ENCODE peak calls at places on chromosome 5, in four cellular contexts. One of them, this sample, is unnamed.

GRCh38 chr5:137666109-137666850 is 69.6 kb downstream of the KLHL3 start:
- DNase-seq in DND-41: no peak
- DNase-seq in HT-29: no peak
- DNase-seq in stimulated activated naive CD4-positive, alpha-beta T cell treated with Interleukin-2 at 50 U/mL for 16 hours: peak; percentile 11
- DNase-seq in this sample: peak; percentile 62

GRCh38 chr5:31886206-31886605 is 247.3 kb downstream of the PDZD2 start:
- DNase-seq in stimulated activated naive CD4-positive, alpha-beta T cell treated with Interleukin-2 at 50 U/mL for 16 hours: no peak
- DNase-seq in DND-41: no peak
- DNase-seq in HT-29: no peak
- DNase-seq in this sample: no peak

GRCh38 chr5:173315495-173316352 is 12.5 kb downstream of the STC2 start:
- DNase-seq in HT-29: peak; percentile 12
- DNase-seq in stimulated activated naive CD4-positive, alpha-beta T cell treated with Interleukin-2 at 50 U/mL for 16 hours: no peak
- DNase-seq in DND-41: no peak
- DNase-seq in this sample: no peak

GRCh38 chr5:112657804-112658203 is 79.9 kb upstream of the APC start:
- DNase-seq in HT-29: no peak
- DNase-seq in stimulated activated naive CD4-positive, alpha-beta T cell treated with Interleukin-2 at 50 U/mL for 16 hours: no peak
- DNase-seq in DND-41: no peak
- DNase-seq in this sample: no peak

GRCh38 chr5:103472820-103473219 is 89.8 kb downstream of the NUDT12 start:
- DNase-seq in HT-29: no peak
- DNase-seq in DND-41: no peak
- DNase-seq in stimulated activated naive CD4-positive, alpha-beta T cell treated with Interleukin-2 at 50 U/mL for 16 hours: no peak
- DNase-seq in this sample: no peak

GRCh38 chr5:175347931-175348330 is 96.1 kb downstream of the DRD1 start:
- DNase-seq in DND-41: no peak
- DNase-seq in stimulated activated naive CD4-positive, alpha-beta T cell treated with Interleukin-2 at 50 U/mL for 16 hours: no peak
- DNase-seq in HT-29: no peak
- DNase-seq in this sample: no peak

GRCh38 chr5:163460562-163461176 is at the start of gene HMMR:
- DNase-seq in stimulated activated naive CD4-positive, alpha-beta T cell treated with Interleukin-2 at 50 U/mL for 16 hours: no peak
- DNase-seq in HT-29: peak; percentile 68
- DNase-seq in DND-41: no peak
- DNase-seq in this sample: no peak

GRCh38 chr5:67693956-67694564 is 497.5 kb upstream of the CD180 start:
- DNase-seq in DND-41: no peak
- DNase-seq in HT-29: no peak
- DNase-seq in stimulated activated naive CD4-positive, alpha-beta T cell treated with Interleukin-2 at 50 U/mL for 16 hours: no peak
- DNase-seq in this sample: peak; percentile 94

GRCh38 chr5:123814796-123815479 is 303.0 kb downstream of the CSNK1G3 start:
- DNase-seq in DND-41: no peak
- DNase-seq in HT-29: no peak
- DNase-seq in stimulated activated naive CD4-positive, alpha-beta T cell treated with Interleukin-2 at 50 U/mL for 16 hours: no peak
- DNase-seq in this sample: no peak

GRCh38 chr5:112372543-112372942 is 46.5 kb downstream of the EPB41L4A start:
- DNase-seq in stimulated activated naive CD4-positive, alpha-beta T cell treated with Interleukin-2 at 50 U/mL for 16 hours: no peak
- DNase-seq in DND-41: no peak
- DNase-seq in HT-29: peak; percentile 18
- DNase-seq in this sample: no peak

GRCh38 chr5:135211083-135211790 is 177.2 kb upstream of the PITX1 start:
- DNase-seq in stimulated activated naive CD4-positive, alpha-beta T cell treated with Interleukin-2 at 50 U/mL for 16 hours: no peak
- DNase-seq in DND-41: no peak
- DNase-seq in HT-29: no peak
- DNase-seq in this sample: peak; percentile 50

GRCh38 chr5:120101771-120102170 is 362.3 kb upstream of the PRR16 start:
- DNase-seq in HT-29: no peak
- DNase-seq in DND-41: no peak
- DNase-seq in stimulated activated naive CD4-positive, alpha-beta T cell treated with Interleukin-2 at 50 U/mL for 16 hours: no peak
- DNase-seq in this sample: no peak

GRCh38 chr5:14668247-14668646 is 3.7 kb downstream of the OTULIN start:
- DNase-seq in HT-29: no peak
- DNase-seq in stimulated activated naive CD4-positive, alpha-beta T cell treated with Interleukin-2 at 50 U/mL for 16 hours: peak; percentile 35
- DNase-seq in DND-41: no peak
- DNase-seq in this sample: no peak

GRCh38 chr5:5675511-5675910 is 253.0 kb downstream of the ICE1 start:
- DNase-seq in DND-41: no peak
- DNase-seq in stimulated activated naive CD4-positive, alpha-beta T cell treated with Interleukin-2 at 50 U/mL for 16 hours: no peak
- DNase-seq in HT-29: no peak
- DNase-seq in this sample: no peak

GRCh38 chr5:151034422-151035379 is 14.3 kb downstream of the GPX3 start:
- DNase-seq in stimulated activated naive CD4-positive, alpha-beta T cell treated with Interleukin-2 at 50 U/mL for 16 hours: no peak
- DNase-seq in HT-29: no peak
- DNase-seq in DND-41: no peak
- DNase-seq in this sample: no peak

GRCh38 chr5:143117821-143118220 is 285.7 kb downstream of the NR3C1 start:
- DNase-seq in DND-41: no peak
- DNase-seq in stimulated activated naive CD4-positive, alpha-beta T cell treated with Interleukin-2 at 50 U/mL for 16 hours: no peak
- DNase-seq in HT-29: no peak
- DNase-seq in this sample: no peak

GRCh38 chr5:159581502-159582249 is 251.4 kb upstream of the IL12B start:
- DNase-seq in stimulated activated naive CD4-positive, alpha-beta T cell treated with Interleukin-2 at 50 U/mL for 16 hours: no peak
- DNase-seq in DND-41: no peak
- DNase-seq in HT-29: peak; percentile 49
- DNase-seq in this sample: no peak

GRCh38 chr5:167694562-167694961 is 596.9 kb upstream of the WWC1 start:
- DNase-seq in DND-41: no peak
- DNase-seq in stimulated activated naive CD4-positive, alpha-beta T cell treated with Interleukin-2 at 50 U/mL for 16 hours: no peak
- DNase-seq in HT-29: no peak
- DNase-seq in this sample: no peak

GRCh38 chr5:111454198-111454606 is 58.1 kb downstream of the STARD4 start:
- DNase-seq in HT-29: no peak
- DNase-seq in DND-41: no peak
- DNase-seq in stimulated activated naive CD4-positive, alpha-beta T cell treated with Interleukin-2 at 50 U/mL for 16 hours: no peak
- DNase-seq in this sample: no peak

GRCh38 chr5:160959804-160960203 is 107.8 kb upstream of the ATP10B start:
- DNase-seq in HT-29: no peak
- DNase-seq in DND-41: no peak
- DNase-seq in stimulated activated naive CD4-positive, alpha-beta T cell treated with Interleukin-2 at 50 U/mL for 16 hours: no peak
- DNase-seq in this sample: no peak

GRCh38 chr5:179306191-179307005 is 38.9 kb downstream of the ADAMTS2 start:
- DNase-seq in HT-29: no peak
- DNase-seq in stimulated activated naive CD4-positive, alpha-beta T cell treated with Interleukin-2 at 50 U/mL for 16 hours: no peak
- DNase-seq in DND-41: no peak
- DNase-seq in this sample: no peak

GRCh38 chr5:150797384-150797783 is 18.8 kb downstream of the SMIM3 start:
- DNase-seq in DND-41: no peak
- DNase-seq in HT-29: no peak
- DNase-seq in stimulated activated naive CD4-positive, alpha-beta T cell treated with Interleukin-2 at 50 U/mL for 16 hours: no peak
- DNase-seq in this sample: no peak

GRCh38 chr5:135140805-135141204 is 106.8 kb upstream of the PITX1 start:
- DNase-seq in DND-41: no peak
- DNase-seq in HT-29: peak; percentile 77
- DNase-seq in stimulated activated naive CD4-positive, alpha-beta T cell treated with Interleukin-2 at 50 U/mL for 16 hours: no peak
- DNase-seq in this sample: peak; percentile 63

GRCh38 chr5:141559481-141559880 is 59.3 kb downstream of the DIAPH1 start:
- DNase-seq in stimulated activated naive CD4-positive, alpha-beta T cell treated with Interleukin-2 at 50 U/mL for 16 hours: no peak
- DNase-seq in DND-41: no peak
- DNase-seq in HT-29: no peak
- DNase-seq in this sample: no peak

This sample was measured in right atrium auricular region.